ENCODE peak calls at places on chromosome 1, in four cellular contexts. N is fibroblast of mammary gland, X is activated B cell treated with CpG ODN at 0.5 μM for 24 hours, Z is fibroblast of pulmonary artery. B is an unnamed sample.

GRCh38 chr1:221204055-221204833 is 325.0 kb downstream of the HLX start:
- DNase-seq in X (no peak), Z (peak), N (no peak), B (no peak)

GRCh38 chr1:214224605-214225354 is 56.2 kb upstream of the SMYD2 start:
- DNase-seq in Z (peak), X (no peak), N (peak), B (no peak)

GRCh38 chr1:39395357-39395831 is 96.0 kb upstream of the BMP8A start:
- DNase-seq in Z (peak), N (peak), X (no peak), B (no peak)

GRCh38 chr1:67824771-67825170 is 8.5 kb downstream of the GNG12 start:
- DNase-seq in N (no peak), Z (no peak), X (no peak), B (no peak)

GRCh38 chr1:12615916-12616708 is 1.9 kb downstream of the DHRS3 start:
- DNase-seq in X (no peak), N (peak), Z (peak), B (peak)

GRCh38 chr1:44775930-44776748 is 799 bp downstream of the RPS8 start:
- DNase-seq in X (no peak), Z (no peak), N (no peak), B (peak)

GRCh38 chr1:46180082-46180616 is 3.9 kb upstream of the P3R3URF start:
- DNase-seq in X (no peak), Z (no peak), N (no peak), B (no peak)

GRCh38 chr1:235632538-235633219 is 16.9 kb downstream of the GNG4 start:
- DNase-seq in X (no peak), N (peak), Z (peak), B (no peak)

GRCh38 chr1:107264561-107264960 is 123.7 kb downstream of the NTNG1 start:
- DNase-seq in X (no peak), N (peak), Z (no peak), B (no peak)

GRCh38 chr1:24545673-24546072 is 10.2 kb upstream of the NCMAP start:
- DNase-seq in X (no peak), N (no peak), Z (no peak), B (no peak)

GRCh38 chr1:185559684-185560310 is 174.4 kb upstream of the HMCN1 start:
- DNase-seq in Z (peak), N (peak), X (no peak), B (peak)

GRCh38 chr1:234973426-234974250 is 155.0 kb downstream of the TOMM20 start:
- DNase-seq in Z (no peak), X (no peak), N (no peak), B (no peak)

DNA sequence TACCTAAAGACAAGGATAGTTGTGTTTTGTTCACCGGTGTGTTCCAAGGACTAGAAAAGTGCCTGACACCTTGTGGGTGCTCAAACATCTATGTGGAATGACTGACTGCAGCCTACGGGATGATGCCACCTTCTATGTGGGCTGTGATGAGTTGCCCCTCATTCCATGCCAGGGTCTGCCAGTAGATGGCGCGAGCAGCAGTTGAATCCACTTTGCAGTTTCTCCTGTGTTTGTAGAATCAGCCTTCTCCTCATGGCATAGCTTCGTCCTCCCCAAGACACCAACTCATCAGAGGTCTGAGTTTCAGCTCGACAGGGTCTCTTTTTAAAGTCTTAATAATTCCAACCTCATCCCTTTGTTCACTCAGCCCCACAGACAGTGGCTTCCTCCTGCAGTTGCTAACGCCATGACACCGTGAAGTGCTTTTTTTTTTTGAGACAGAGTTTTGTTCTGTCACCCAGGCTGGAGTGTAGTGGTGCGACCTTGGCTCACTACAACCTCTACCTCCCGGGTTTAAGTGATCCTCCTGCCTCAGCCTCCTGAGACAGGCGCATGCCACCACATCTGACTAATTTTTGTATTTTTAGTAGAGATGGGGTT is 133.7 kb downstream of the CAPN8 start:
- DNase-seq in X (no peak), Z (peak), N (peak), B (no peak)
- TF ChIP-seq CTCF in X (no peak), Z (peak), N (peak), B (peak)

GRCh38 chr1:1060281-1061000 is 13.7 kb downstream of the RNF223 start:
- DNase-seq in Z (no peak), X (no peak), N (no peak), B (no peak)

GRCh38 chr1:1058088-1058905 is 15.8 kb downstream of the RNF223 start:
- DNase-seq in N (no peak), Z (no peak), X (no peak), B (no peak)

GRCh38 chr1:1058921-1059493 is 15.1 kb downstream of the RNF223 start:
- DNase-seq in X (no peak), N (no peak), Z (no peak), B (no peak)

GRCh38 chr1:1061682-1062363 is 12.3 kb downstream of the RNF223 start:
- DNase-seq in N (peak), X (no peak), Z (no peak), B (no peak)

DNA sequence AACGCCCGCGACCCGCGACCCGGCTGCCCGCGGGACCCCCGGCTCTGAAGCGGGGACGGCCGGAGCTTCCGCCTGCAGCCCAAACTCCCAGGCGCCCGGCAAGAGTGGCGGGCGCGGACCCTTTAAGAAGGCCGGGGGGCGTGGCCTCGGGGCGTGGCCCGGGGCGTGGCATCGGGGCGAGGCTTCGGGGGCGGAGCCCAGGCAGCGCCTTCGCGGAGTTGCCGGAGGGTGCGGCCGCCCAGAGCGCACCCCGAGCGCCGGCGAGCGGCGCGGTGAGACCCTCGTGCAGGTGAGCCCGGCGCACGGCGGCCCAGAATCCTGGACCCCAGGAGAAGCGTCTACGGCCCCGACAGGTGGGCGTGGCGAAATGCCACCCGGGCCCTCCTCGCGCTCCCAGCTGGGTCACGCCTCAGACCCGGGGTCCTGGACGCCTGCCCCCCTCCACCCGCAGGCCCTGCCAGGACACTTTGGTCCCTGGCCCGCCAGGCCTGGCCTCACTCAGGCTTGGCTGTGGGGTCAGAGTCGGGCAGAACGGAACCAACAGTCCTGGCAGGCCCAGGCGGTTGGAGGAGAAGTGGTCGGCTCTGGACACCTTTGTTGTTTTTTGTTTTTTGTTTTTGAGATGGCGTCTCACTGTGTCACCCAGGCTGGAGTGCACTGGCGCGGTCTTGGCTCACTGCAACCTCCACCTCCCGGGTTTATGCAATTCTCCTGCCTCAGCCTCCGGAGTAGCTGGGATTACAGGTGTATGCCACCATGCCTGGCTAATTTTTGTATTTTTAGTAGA is 14.4 kb downstream of the RNF223 start:
- DNase-seq in Z (peak), N (peak), X (peak), B (peak)
- TF ChIP-seq CTCF in Z (no peak), N (no peak), X (no peak), B (peak)

DNA sequence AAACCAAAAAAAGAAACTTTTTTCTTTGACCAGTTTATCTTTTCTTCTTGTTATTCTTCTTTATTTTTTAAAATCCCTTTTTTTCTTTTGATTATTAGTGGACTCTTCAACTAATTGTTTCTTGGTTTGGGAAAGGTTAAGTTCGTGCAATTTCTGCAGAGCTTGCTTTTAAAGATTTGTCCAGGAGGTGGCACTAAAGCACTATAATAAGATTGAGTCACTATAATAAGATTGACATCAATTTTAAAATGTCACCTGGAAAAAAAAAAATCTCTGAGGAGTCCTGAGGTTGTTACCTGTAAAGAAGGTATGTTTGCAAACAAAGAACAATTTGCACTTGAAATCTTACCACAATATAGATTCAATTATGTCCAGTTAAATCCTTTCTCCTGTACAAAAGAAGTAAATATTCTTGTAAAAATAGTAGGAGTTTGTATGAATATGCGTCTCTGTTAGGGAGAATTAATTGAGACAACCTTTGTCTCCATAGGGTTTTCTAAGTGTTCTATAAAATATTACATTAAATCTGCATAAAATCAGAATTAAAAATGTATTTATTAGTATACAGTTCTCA is 166.7 kb downstream of the ADGRL4 start:
- DNase-seq in N (peak), Z (peak), X (no peak), B (no peak)
- TF ChIP-seq CTCF in N (peak), Z (peak), X (peak), B (peak)

GRCh38 chr1:54542120-54542961 is 5.7 kb upstream of the ACOT11 start:
- DNase-seq in Z (peak), N (peak), X (peak), B (no peak)
- TF ChIP-seq CTCF in Z (no peak), N (no peak), X (no peak), B (no peak)

GRCh38 chr1:6350416-6351088 is 43.0 kb downstream of the ACOT7 start:
- DNase-seq in Z (no peak), X (no peak), N (no peak), B (no peak)

GRCh38 chr1:6353605-6353947 is 40.0 kb downstream of the ACOT7 start:
- DNase-seq in X (no peak), Z (no peak), N (no peak), B (no peak)

GRCh38 chr1:6352138-6352563 is 41.4 kb downstream of the ACOT7 start:
- DNase-seq in Z (no peak), N (no peak), X (no peak), B (no peak)

GRCh38 chr1:6349254-6349943 is 44.2 kb downstream of the ACOT7 start:
- DNase-seq in Z (no peak), N (no peak), X (no peak), B (no peak)

GRCh38 chr1:6351480-6352137 is 42.0 kb downstream of the ACOT7 start:
- DNase-seq in X (no peak), N (no peak), Z (no peak), B (no peak)
- TF ChIP-seq CTCF in X (no peak), N (no peak), Z (no peak), B (no peak)